ENCODE peak calls at places on chromosomes 2 and 18, in seven cellular contexts. One of them, this sample, is unnamed.

GRCh38 chr2:241901018-241901380 is 31.5 kb downstream of the RTP5 start:
- DNase-seq in A549: no peak
- DNase-seq in mammary epithelial cell: no peak
- DNase-seq in AG09309: no peak
- DNase-seq in fibroblast of lung: no peak
- DNase-seq in left ventricle myocardium inferior: no peak
- DNase-seq in adrenal gland: peak; percentile 21
- DNase-seq in this sample: no peak

GRCh38 chr2:46493241-46493970 is 14.0 kb downstream of the TMEM247 start:
- DNase-seq in A549: peak; percentile 51
- DNase-seq in mammary epithelial cell: peak; percentile 37
- DNase-seq in AG09309: peak; percentile 24
- DNase-seq in fibroblast of lung: peak; percentile 76
- DNase-seq in left ventricle myocardium inferior: no peak
- DNase-seq in adrenal gland: no peak
- DNase-seq in this sample: peak; percentile 16

GRCh38 chr2:176105727-176106635 is 1.1 kb upstream of the HOXD11 start:
- DNase-seq in A549: no peak
- DNase-seq in mammary epithelial cell: no peak
- DNase-seq in AG09309: no peak
- DNase-seq in fibroblast of lung: no peak
- DNase-seq in left ventricle myocardium inferior: no peak
- DNase-seq in adrenal gland: no peak
- DNase-seq in this sample: no peak

GRCh38 chr2:24269270-24269669 is 91.1 kb downstream of the ITSN2 start:
- DNase-seq in A549: peak; percentile 26
- DNase-seq in mammary epithelial cell: peak; percentile 56
- DNase-seq in AG09309: no peak
- DNase-seq in fibroblast of lung: peak; percentile 16
- DNase-seq in left ventricle myocardium inferior: no peak
- DNase-seq in adrenal gland: no peak
- DNase-seq in this sample: no peak

GRCh38 chr18:54607213-54607934 is 16.3 kb downstream of the DYNAP start:
- DNase-seq in A549: no peak
- DNase-seq in mammary epithelial cell: peak; percentile 91
- DNase-seq in AG09309: no peak
- DNase-seq in fibroblast of lung: peak; percentile 53
- DNase-seq in left ventricle myocardium inferior: no peak
- DNase-seq in adrenal gland: no peak
- DNase-seq in this sample: peak; percentile 37

GRCh38 chr2:156229724-156230362 is 102.7 kb downstream of the NR4A2 start:
- DNase-seq in A549: no peak
- DNase-seq in mammary epithelial cell: peak; percentile 38
- DNase-seq in AG09309: no peak
- DNase-seq in fibroblast of lung: peak; percentile 17
- DNase-seq in left ventricle myocardium inferior: no peak
- DNase-seq in adrenal gland: no peak
- DNase-seq in this sample: no peak

GRCh38 chr18:24056506-24056905 is 42.0 kb downstream of the TTC39C start:
- DNase-seq in A549: no peak
- DNase-seq in mammary epithelial cell: peak; percentile 47
- DNase-seq in AG09309: no peak
- DNase-seq in fibroblast of lung: no peak
- DNase-seq in left ventricle myocardium inferior: no peak
- DNase-seq in adrenal gland: no peak
- DNase-seq in this sample: no peak

GRCh38 chr2:144329472-144329871 is 190.4 kb downstream of the ZEB2 start:
- DNase-seq in A549: no peak
- DNase-seq in mammary epithelial cell: no peak
- DNase-seq in AG09309: no peak
- DNase-seq in fibroblast of lung: no peak
- DNase-seq in left ventricle myocardium inferior: no peak
- DNase-seq in adrenal gland: no peak
- DNase-seq in this sample: no peak

GRCh38 chr2:77631007-77631406 is 108.8 kb upstream of the LRRTM4 start:
- DNase-seq in A549: no peak
- DNase-seq in mammary epithelial cell: no peak
- DNase-seq in AG09309: no peak
- DNase-seq in fibroblast of lung: no peak
- DNase-seq in left ventricle myocardium inferior: no peak
- DNase-seq in adrenal gland: no peak
- DNase-seq in this sample: no peak

GRCh38 chr2:77633601-77634000 is 111.4 kb upstream of the LRRTM4 start:
- DNase-seq in A549: no peak
- DNase-seq in mammary epithelial cell: no peak
- DNase-seq in AG09309: no peak
- DNase-seq in fibroblast of lung: no peak
- DNase-seq in left ventricle myocardium inferior: no peak
- DNase-seq in adrenal gland: no peak
- DNase-seq in this sample: no peak

GRCh38 chr2:77629529-77629928 is 107.4 kb upstream of the LRRTM4 start:
- DNase-seq in A549: no peak
- DNase-seq in mammary epithelial cell: no peak
- DNase-seq in AG09309: no peak
- DNase-seq in fibroblast of lung: no peak
- DNase-seq in left ventricle myocardium inferior: no peak
- DNase-seq in adrenal gland: no peak
- DNase-seq in this sample: peak; percentile 2
- H3K4me3 ChIP-seq in A549: no peak overlapping the region
- H3K4me3 ChIP-seq in mammary epithelial cell: no peak overlapping the region
- H3K4me3 ChIP-seq in AG09309: no peak overlapping the region
- H3K4me3 ChIP-seq in fibroblast of lung: no peak overlapping the region
- H3K4me3 ChIP-seq in left ventricle myocardium inferior: no peak overlapping the region
- H3K4me3 ChIP-seq in adrenal gland: no peak overlapping the region
- H3K4me3 ChIP-seq in this sample: no peak overlapping the region

GRCh38 chr2:211837706-211838105 is 700.9 kb downstream of the ERBB4 start:
- DNase-seq in A549: no peak
- DNase-seq in mammary epithelial cell: peak; percentile 19
- DNase-seq in AG09309: no peak
- DNase-seq in fibroblast of lung: peak; percentile 5
- DNase-seq in left ventricle myocardium inferior: no peak
- DNase-seq in adrenal gland: no peak
- DNase-seq in this sample: no peak
- TF ChIP-seq CTCF in A549: no peak
- TF ChIP-seq CTCF in mammary epithelial cell: no peak
- TF ChIP-seq CTCF in AG09309: no peak
- TF ChIP-seq CTCF in fibroblast of lung: no peak
- TF ChIP-seq CTCF in left ventricle myocardium inferior: no peak
- TF ChIP-seq CTCF in adrenal gland: no peak
- TF ChIP-seq CTCF in this sample: no peak

GRCh38 chr2:10449838-10450691 is 1.9 kb upstream of the ODC1 start:
- DNase-seq in A549: peak; percentile 58
- DNase-seq in mammary epithelial cell: peak; percentile 46
- DNase-seq in AG09309: no peak
- DNase-seq in fibroblast of lung: peak; percentile 20
- DNase-seq in left ventricle myocardium inferior: no peak
- DNase-seq in adrenal gland: no peak
- DNase-seq in this sample: no peak
- H3K4me3 ChIP-seq in A549: peak overlapping the region; percentile 16
- H3K4me3 ChIP-seq in mammary epithelial cell: no peak overlapping the region
- H3K4me3 ChIP-seq in AG09309: no peak overlapping the region
- H3K4me3 ChIP-seq in fibroblast of lung: no peak overlapping the region
- H3K4me3 ChIP-seq in left ventricle myocardium inferior: peak overlapping the region; percentile 88
- H3K4me3 ChIP-seq in adrenal gland: no peak overlapping the region
- H3K4me3 ChIP-seq in this sample: no peak overlapping the region

DNA sequence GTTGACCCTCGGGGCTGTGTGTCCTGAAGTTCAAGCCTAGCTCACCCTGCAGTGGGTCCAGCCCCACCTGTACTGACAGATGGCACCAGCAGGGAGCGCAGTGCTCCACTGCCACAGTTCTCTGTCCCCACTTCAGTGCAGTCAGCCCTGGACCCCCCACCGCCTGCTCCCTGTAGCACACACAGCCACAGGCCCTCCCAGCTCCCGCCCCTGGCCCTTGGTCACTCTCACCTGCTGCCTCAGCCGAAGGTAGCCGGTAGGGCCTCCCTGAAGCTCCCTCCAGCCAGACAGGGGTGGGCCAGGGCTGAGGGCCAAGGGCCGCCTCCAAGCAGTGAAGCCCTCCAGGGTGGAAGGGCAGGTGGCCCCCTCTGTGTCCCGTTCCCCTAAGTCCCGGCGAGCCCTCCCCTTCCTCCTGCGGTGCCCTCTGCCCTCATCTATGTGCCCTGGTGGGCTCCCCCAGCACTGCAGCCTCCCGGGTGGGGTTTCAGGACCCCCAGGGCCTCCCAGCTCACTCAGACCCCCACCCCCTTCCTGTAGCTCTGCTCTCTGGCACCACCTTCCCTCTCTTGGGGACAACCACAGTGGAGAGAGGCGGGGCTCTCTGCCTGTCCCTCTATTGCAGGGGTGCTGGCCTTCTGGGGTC is 10.8 kb upstream of the ALPP start:
- DNase-seq in A549: no peak
- DNase-seq in mammary epithelial cell: no peak
- DNase-seq in AG09309: no peak
- DNase-seq in fibroblast of lung: no peak
- DNase-seq in left ventricle myocardium inferior: no peak
- DNase-seq in adrenal gland: no peak
- DNase-seq in this sample: no peak
- TF ChIP-seq CTCF in A549: peak; percentile 29
- TF ChIP-seq CTCF in mammary epithelial cell: no peak
- TF ChIP-seq CTCF in AG09309: peak; percentile 39
- TF ChIP-seq CTCF in fibroblast of lung: no peak
- TF ChIP-seq CTCF in left ventricle myocardium inferior: no peak
- TF ChIP-seq CTCF in adrenal gland: no peak
- TF ChIP-seq CTCF in this sample: no peak

This sample was measured in astrocyte of the cerebellum.